ENCODE peak calls at places on chromosomes 4 and X, in five cellular contexts. Z, I, H, O and T are unnamed samples.

GRCh38 chrX:132086717-132087116 is 41.1 kb downstream of the FRMD7 start:
- DNase-seq in O (no peak), H (no peak), Z (peak; percentile 24), I (no peak), T (no peak)

GRCh38 chrX:49059209-49060191 is 701 bp downstream of the CCDC120 start:
- DNase-seq in O (no peak), H (no peak), Z (no peak), I (no peak), T (no peak)

GRCh38 chrX:5976332-5976731 is 252.3 kb downstream of the NLGN4X start:
- DNase-seq in Z (peak; percentile 30), O (no peak), H (no peak), I (no peak), T (no peak)

GRCh38 chr4:87014284-87014782 is 79.5 kb downstream of the AFF1 start:
- DNase-seq in Z (no peak), H (no peak), I (no peak), O (no peak), T (no peak)

GRCh38 chr4:6225469-6225868 is 25.1 kb upstream of the JAKMIP1 start:
- DNase-seq in I (no peak), Z (peak; percentile 9), O (no peak), H (no peak), T (no peak)

GRCh38 chr4:15738877-15739276 is 36.0 kb downstream of the BST1 start:
- DNase-seq in O (no peak), I (no peak), Z (peak; percentile 64), H (no peak), T (no peak)

GRCh38 chrX:119150163-119151135 is 22.8 kb upstream of the KIAA1210 start:
- DNase-seq in Z (no peak), I (no peak), O (no peak), H (no peak), T (no peak)

GRCh38 chr4:25654031-25654970 is 1.4 kb upstream of the SLC34A2 start:
- DNase-seq in Z (peak; percentile 36), I (no peak), O (no peak), H (no peak), T (no peak)

GRCh38 chr4:23819041-23819511 is 70.8 kb downstream of the PPARGC1A start:
- DNase-seq in I (peak; percentile 24), O (no peak), H (no peak), Z (peak; percentile 72), T (no peak)

GRCh38 chr4:100695039-100695654 is 177.3 kb upstream of the EMCN start:
- DNase-seq in H (no peak), Z (peak; percentile 2), I (no peak), O (no peak), T (no peak)

GRCh38 chr4:3231431-3231980 is 17.5 kb upstream of the MSANTD1 start:
- DNase-seq in Z (peak; percentile 23), I (no peak), O (no peak), H (no peak), T (no peak)

GRCh38 chrX:33726281-33727160 is 405.6 kb downstream of the FAM47A start:
- DNase-seq in O (no peak), I (no peak), Z (no peak), H (no peak), T (no peak)

GRCh38 chrX:2696698-2697215 is 5.7 kb downstream of the CD99 start:
- DNase-seq in O (no peak), I (no peak), Z (peak; percentile 91), H (no peak), T (no peak)

GRCh38 chrX:19758536-19758935 is 128.9 kb downstream of the SH3KBP1 start:
- DNase-seq in O (no peak), Z (peak; percentile 31), I (no peak), H (no peak), T (no peak)

GRCh38 chr4:73431813-73432168 is 4.2 kb upstream of the AFP start:
- DNase-seq in H (no peak), I (no peak), Z (no peak), O (no peak), T (no peak)

GRCh38 chrX:120697053-120697452 is 67.2 kb upstream of the C1GALT1C1 start:
- DNase-seq in H (no peak), I (no peak), O (no peak), Z (no peak), T (no peak)

GRCh38 chr4:185912779-185913178 is 100.8 kb upstream of the SORBS2 start:
- DNase-seq in Z (no peak), H (no peak), I (no peak), O (no peak), T (no peak)

GRCh38 chr4:137775701-137776100 is 243.4 kb upstream of the PCDH18 start:
- DNase-seq in H (no peak), O (no peak), Z (no peak), I (no peak), T (no peak)

GRCh38 chr4:26762650-26763049 is 98.0 kb upstream of the STIM2 start:
- DNase-seq in I (no peak), O (no peak), H (no peak), Z (peak; percentile 27), T (no peak)

GRCh38 chr4:67082746-67083145 is 462.6 kb downstream of the CENPC start:
- DNase-seq in O (no peak), Z (no peak), I (no peak), H (no peak), T (no peak)

GRCh38 chr4:42464550-42465124 is 67.3 kb downstream of the SHISA3 start:
- DNase-seq in H (no peak), O (no peak), I (no peak), Z (peak; percentile 46), T (no peak)

GRCh38 chrX:20530319-20530979 is 263.7 kb upstream of the RPS6KA3 start:
- DNase-seq in O (peak; percentile 8), I (peak; percentile 31), Z (peak; percentile 49), H (no peak), T (no peak)

GRCh38 chrX:17632942-17633341 is 104.4 kb upstream of the SCML1 start:
- DNase-seq in H (no peak), O (no peak), Z (no peak), I (no peak), T (no peak)

GRCh38 chrX:2311483-2311882 is 189.3 kb downstream of the DHRSX start:
- DNase-seq in H (no peak), Z (peak; percentile 33), I (no peak), O (no peak), T (no peak)

GRCh38 chr4:168877779-168878491 is 132.1 kb downstream of the CBR4 start:
- DNase-seq in H (peak; percentile 6), Z (no peak), O (no peak), I (peak; percentile 53), T (no peak)

GRCh38 chrX:47863187-47863586 is 26.5 kb downstream of the ZNF81 start:
- DNase-seq in O (no peak), Z (no peak), I (no peak), H (no peak), T (no peak)

GRCh38 chr4:4761128-4761991 is 98.1 kb upstream of the MSX1 start:
- DNase-seq in O (no peak), Z (no peak), I (no peak), H (no peak), T (no peak)

GRCh38 chrX:107117993-107118321 is 665 bp downstream of the RBM41 start:
- DNase-seq in H (no peak), Z (peak; percentile 8), I (no peak), O (no peak), T (no peak)

GRCh38 chr4:119038465-119038864 is 97.2 kb upstream of the MYOZ2 start:
- DNase-seq in O (no peak), I (no peak), Z (peak; percentile 56), H (no peak), T (no peak)

GRCh38 chrX:2767631-2768455 is 16.0 kb downstream of the XG start:
- DNase-seq in O (no peak), Z (peak; percentile 39), H (no peak), I (peak; percentile 38), T (no peak)

GRCh38 chrX:56728321-56728720 is 722 bp upstream of the NBDY start:
- DNase-seq in O (no peak), Z (peak; percentile 9), I (no peak), H (no peak), T (no peak)

GRCh38 chr4:82284475-82284857 is 89.3 kb downstream of the HNRNPD start:
- DNase-seq in Z (peak; percentile 30), I (no peak), H (no peak), O (no peak), T (no peak)

GRCh38 chr4:77178560-77178959 is 21.6 kb downstream of the CCNG2 start:
- DNase-seq in I (no peak), H (no peak), O (no peak), Z (no peak), T (no peak)

GRCh38 chr4:76212301-76212700 is 1.3 kb downstream of the SCARB2 start:
- DNase-seq in Z (peak; percentile 38), H (no peak), I (no peak), O (no peak), T (no peak)

GRCh38 chr4:174284181-174284886 is 623 bp downstream of the CEP44 start:
- DNase-seq in Z (peak; percentile 77), O (no peak), I (no peak), H (no peak), T (no peak)

GRCh38 chrX:113828470-113828869 is 755.4 kb upstream of the HTR2C start:
- DNase-seq in Z (no peak), H (no peak), I (no peak), O (no peak), T (no peak)

GRCh38 chrX:24485323-24485722 is 20.2 kb downstream of the PDK3 start:
- DNase-seq in H (no peak), Z (no peak), I (no peak), O (no peak), T (no peak)